ENCODE peak calls at places on chromosomes 12 and 14, in five cellular contexts. L, B, K, Q and T are unnamed samples.

GRCh38 chr12:89521348-89522238 is 3.0 kb downstream of the GALNT4 start:
- DNase-seq in B (no peak), L (no peak), Q (no peak), K (no peak), T (no peak)

GRCh38 chr14:83253870-83254269 is 1720.2 kb upstream of the SEL1L start:
- DNase-seq in L (no peak), K (no peak), B (no peak), Q (no peak), T (no peak)

GRCh38 chr12:90163975-90164374 is 455.3 kb upstream of the ATP2B1 start:
- DNase-seq in B (no peak), Q (no peak), K (no peak), L (no peak), T (no peak)

GRCh38 chr12:124727244-124727673 is 136.4 kb downstream of the SCARB1 start:
- DNase-seq in Q (peak; percentile 55), B (no peak), L (peak; percentile 58), K (no peak), T (peak; percentile 43)

GRCh38 chr12:108633534-108634224 is at the start of gene SELPLG:
- DNase-seq in K (no peak), L (peak; percentile 40), Q (no peak), B (no peak), T (peak; percentile 69)

GRCh38 chr12:98743362-98743953 is 98.4 kb downstream of the APAF1 start:
- DNase-seq in Q (no peak), K (peak; percentile 50), B (no peak), L (peak; percentile 61), T (no peak)

GRCh38 chr14:96176811-96177211 is 27.8 kb upstream of the BDKRB2 start:
- DNase-seq in K (no peak), B (peak; percentile 31), L (no peak), Q (peak; percentile 72), T (no peak)

GRCh38 chr12:110330124-110330523 is 49.1 kb downstream of the ATP2A2 start:
- DNase-seq in Q (no peak), K (no peak), L (no peak), B (no peak), T (no peak)

GRCh38 chr14:35669782-35670181 is 135.8 kb downstream of the INSM2 start:
- DNase-seq in B (no peak), K (no peak), Q (no peak), L (no peak), T (no peak)

GRCh38 chr14:57486767-57487379 is 6.8 kb downstream of the CCDC198 start:
- DNase-seq in B (no peak), Q (no peak), L (peak; percentile 16), K (no peak), T (no peak)

GRCh38 chr12:109727746-109728726 is 14.4 kb downstream of the FAM222A start:
- DNase-seq in Q (peak; percentile 7), K (no peak), L (no peak), B (peak; percentile 10), T (no peak)

GRCh38 chr14:96508900-96509299 is 6.7 kb downstream of the PAPOLA start:
- DNase-seq in K (no peak), Q (no peak), B (no peak), L (peak; percentile 12), T (no peak)

GRCh38 chr12:92244036-92244435 is 98.4 kb upstream of the BTG1 start:
- DNase-seq in L (no peak), B (no peak), Q (no peak), K (no peak), T (no peak)

GRCh38 chr14:55339770-55340169 is 68.5 kb downstream of the FBXO34 start:
- DNase-seq in K (no peak), Q (no peak), L (no peak), B (no peak), T (no peak)

GRCh38 chr14:36028218-36028617 is 148.3 kb downstream of the PTCSC3 start:
- DNase-seq in B (no peak), Q (no peak), L (peak; percentile 0), K (no peak), T (no peak)

GRCh38 chr14:101774006-101774755 is 12.7 kb downstream of the PPP2R5C start:
- DNase-seq in Q (no peak), L (no peak), B (no peak), K (peak; percentile 72), T (no peak)

GRCh38 chr12:21065845-21066244 is 65.1 kb upstream of the SLCO1B1 start:
- DNase-seq in B (no peak), Q (no peak), L (no peak), K (no peak), T (no peak)

GRCh38 chr12:116719661-116720060 is 18.2 kb downstream of the SPRING1 start:
- DNase-seq in Q (no peak), L (no peak), K (no peak), B (no peak), T (no peak)

GRCh38 chr12:105748806-105749600 is 389.8 kb downstream of the NUAK1 start:
- DNase-seq in L (no peak), K (no peak), B (peak; percentile 67), Q (no peak), T (no peak)

GRCh38 chr12:127538325-127538724 is 728.6 kb upstream of the TMEM132C start:
- DNase-seq in L (no peak), Q (no peak), B (no peak), K (no peak), T (no peak)

GRCh38 chr12:17215754-17216153 is 609.8 kb upstream of the LMO3 start:
- DNase-seq in B (no peak), Q (no peak), K (no peak), L (no peak), T (no peak)

GRCh38 chr12:109222496-109222895 is 86.6 kb downstream of the FOXN4 start:
- DNase-seq in K (no peak), B (no peak), Q (no peak), L (no peak), T (no peak)

GRCh38 chr12:58425481-58426392 is 484.4 kb downstream of the ATP23 start:
- DNase-seq in B (peak; percentile 23), L (no peak), Q (no peak), K (no peak), T (peak; percentile 46)

GRCh38 chr14:68757618-68758081 is 35.2 kb downstream of the ZFP36L1 start:
- DNase-seq in K (no peak), B (no peak), L (peak; percentile 69), Q (no peak), T (no peak)

GRCh38 chr12:110176745-110177144 is 52.6 kb downstream of the IFT81 start:
- DNase-seq in K (no peak), L (no peak), B (no peak), Q (no peak), T (no peak)

GRCh38 chr14:64388533-64389243 is 535 bp downstream of the MTHFD1 start:
- DNase-seq in B (no peak), L (peak; percentile 11), Q (no peak), K (no peak), T (peak; percentile 38)

GRCh38 chr12:89160716-89161123 is 191.6 kb downstream of the DUSP6 start:
- DNase-seq in Q (no peak), K (peak; percentile 93), L (peak; percentile 8), B (no peak), T (no peak)

GRCh38 chr14:105493921-105494605 is 3.0 kb downstream of the TEDC1 start:
- DNase-seq in B (no peak), Q (no peak), K (no peak), L (no peak), T (no peak)

GRCh38 chr14:22472466-22472865 is 116.6 kb downstream of the DAD1 start:
- DNase-seq in L (no peak), Q (no peak), K (no peak), B (no peak), T (no peak)

GRCh38 chr12:5745251-5745888 is 199.7 kb downstream of the ANO2 start:
- DNase-seq in L (peak; percentile 76), K (peak; percentile 86), Q (peak; percentile 40), B (no peak), T (peak; percentile 71)

GRCh38 chr12:7374423-7375144 is 69.4 kb downstream of the CD163L1 start:
- DNase-seq in K (no peak), L (peak; percentile 57), B (no peak), Q (peak; percentile 15), T (no peak)

GRCh38 chr12:989751-990278 is 1.2 kb upstream of the ERC1 start:
- DNase-seq in B (no peak), L (peak; percentile 53), K (no peak), Q (no peak), T (no peak)

GRCh38 chr14:50064993-50065392 is 51.4 kb downstream of the VCPKMT start:
- DNase-seq in K (no peak), B (no peak), Q (no peak), L (no peak), T (peak; percentile 45)
- H3K4me1 ChIP-seq in K (peaks cover 25% of the 10 kb centered on the region), B (peaks cover 3% of the 10 kb centered on the region), Q (peaks cover 26% of the 10 kb centered on the region), L (peaks cover 29% of the 10 kb centered on the region), T (peaks cover 36% of the 10 kb centered on the region)

GRCh38 chr12:49552014-49552413 is 13.2 kb downstream of the KCNH3 start:
- DNase-seq in K (no peak), B (no peak), Q (no peak), L (no peak), T (no peak)

GRCh38 chr12:49548822-49549648 is 10.2 kb downstream of the KCNH3 start:
- DNase-seq in Q (no peak), B (no peak), L (peak; percentile 34), K (no peak), T (peak; percentile 39)

GRCh38 chr12:49550853-49551252 is 12.0 kb downstream of the KCNH3 start:
- DNase-seq in Q (no peak), K (no peak), B (no peak), L (no peak), T (no peak)

GRCh38 chr12:49548481-49548821 is 9.6 kb downstream of the KCNH3 start:
- DNase-seq in L (no peak), Q (no peak), K (no peak), B (no peak), T (no peak)

GRCh38 chr12:49549735-49550710 is 11.2 kb downstream of the KCNH3 start:
- DNase-seq in K (no peak), L (no peak), B (no peak), Q (no peak), T (no peak)
- H3K27me3 ChIP-seq in K (peaks cover 11% of the 10 kb centered on the region), L (peaks cover 58% of the 10 kb centered on the region), B (no peaks in the 10 kb centered on the region), Q (no peaks in the 10 kb centered on the region), T (peaks cover 52% of the 10 kb centered on the region)

GRCh38 chr12:97630875-97631274 is 168.3 kb downstream of the RMST start:
- DNase-seq in Q (no peak), L (no peak), B (no peak), K (no peak), T (no peak)
- TF ChIP-seq EP300 in Q (no peak), L (no peak), B (no peak), K (no peak), T (no peak)

GRCh38 chr12:122099856-122100255 is 21.3 kb downstream of the MLXIP start:
- DNase-seq in B (no peak), Q (no peak), L (no peak), K (no peak), T (no peak)
- H3K4me1 ChIP-seq in B (peaks cover 39% of the 10 kb centered on the region), Q (peaks cover 46% of the 10 kb centered on the region), L (peaks cover 39% of the 10 kb centered on the region), K (peaks cover 95% of the 10 kb centered on the region), T (peaks cover 68% of the 10 kb centered on the region)

DNA sequence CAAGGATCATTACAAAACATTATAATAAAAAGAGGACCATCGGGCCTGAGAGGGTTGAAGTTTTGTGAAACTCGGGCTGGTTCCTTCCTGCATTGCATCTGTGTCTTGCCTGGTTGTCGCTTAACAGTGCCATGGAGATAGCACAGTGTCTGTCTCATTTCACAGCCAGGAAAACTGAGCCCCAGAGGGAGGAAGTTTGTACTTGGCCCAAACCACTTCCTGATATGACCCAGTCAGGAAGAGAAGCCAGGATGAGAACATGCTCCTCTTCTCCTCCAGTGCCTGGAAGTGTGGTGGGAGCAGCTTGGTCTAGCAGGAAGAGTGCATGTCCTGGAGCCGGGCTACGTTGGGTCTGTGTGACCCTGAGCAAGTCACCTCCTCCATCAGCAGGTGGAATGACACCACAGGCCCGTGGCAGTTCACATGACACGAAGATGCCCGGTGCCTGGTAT is 41.5 kb downstream of the EVL start:
- DNase-seq in Q (no peak), B (no peak), L (no peak), K (no peak), T (no peak)
- H3K27me3 ChIP-seq in Q (no peaks in the 10 kb centered on the region), B (no peaks in the 10 kb centered on the region), L (no peaks in the 10 kb centered on the region), K (no peaks in the 10 kb centered on the region), T (no peaks in the 10 kb centered on the region)

GRCh38 chr12:77099799-77100198 is 34.4 kb upstream of the E2F7 start:
- DNase-seq in K (no peak), B (no peak), Q (no peak), L (no peak), T (no peak)
- TF ChIP-seq EP300 in K (no peak), B (no peak), Q (no peak), L (no peak), T (no peak)